ENCODE peak calls at places on chromosome X, in eight cellular contexts. K is right atrium auricular region; S is lung; A is suprapubic skin; R is uterus; L is psoas muscle; Q is CD8-positive, alpha-beta T cell; T is breast epithelium. J is an unnamed sample. For H3K4me1 and H3K36me3, the result is how much of the 10 kb centered on the place peaks cover.

GRCh38 chrX:40964633-40965586 is 120.3 kb upstream of the USP9X start:
- DNase-seq in S (no peak), T (no peak), Q (no peak), K (no peak), A (no peak), L (no peak), R (no peak), J (no peak)

GRCh38 chrX:154450312-154450711 is 6.4 kb downstream of the FAM50A start:
- DNase-seq in Q (no peak), K (no peak), S (no peak), R (no peak), L (no peak), A (no peak), T (no peak), J (no peak)

GRCh38 chrX:101190736-101191135 is 28.9 kb upstream of the DRP2 start:
- DNase-seq in Q (no peak), A (no peak), L (no peak), R (no peak), T (no peak), K (no peak), S (no peak), J (no peak)

GRCh38 chrX:9997524-9997923 is 30.4 kb downstream of the CLDN34 start:
- DNase-seq in K (no peak), S (no peak), R (no peak), T (no peak), A (no peak), Q (peak), L (no peak), J (no peak)

GRCh38 chrX:40170830-40171512 is 73.2 kb upstream of the BCOR start:
- DNase-seq in Q (no peak), R (peak), K (no peak), T (no peak), S (no peak), A (no peak), L (no peak), J (no peak)

GRCh38 chrX:154485150-154486051 is 1.0 kb downstream of the UBL4A start:
- DNase-seq in S (no peak), L (no peak), R (no peak), K (no peak), Q (no peak), T (no peak), A (no peak), J (no peak)

GRCh38 chrX:118660085-118660484 is 67.3 kb upstream of the IL13RA1 start:
- DNase-seq in S (no peak), A (no peak), T (no peak), R (no peak), K (no peak), L (no peak), Q (no peak), J (no peak)

GRCh38 chrX:133171962-133172708 is 46.0 kb downstream of the TFDP3 start:
- DNase-seq in A (no peak), Q (no peak), T (no peak), R (no peak), S (no peak), K (no peak), L (no peak), J (no peak)

GRCh38 chrX:72634321-72634720 is 61.7 kb upstream of the HDAC8 start:
- DNase-seq in T (no peak), S (no peak), R (no peak), A (no peak), K (no peak), Q (no peak), L (no peak), J (no peak)

GRCh38 chrX:118271770-118272169 is 74.1 kb upstream of the WDR44 start:
- DNase-seq in T (no peak), R (no peak), L (no peak), K (no peak), A (no peak), S (no peak), Q (no peak), J (no peak)

GRCh38 chrX:118807151-118808017 is 16.2 kb upstream of the ZCCHC12 start:
- DNase-seq in T (no peak), K (no peak), L (peak), A (no peak), Q (no peak), S (no peak), R (peak), J (no peak)

GRCh38 chrX:108032944-108033343 is 11.9 kb upstream of the VSIG1 start:
- DNase-seq in S (no peak), A (no peak), Q (no peak), L (no peak), T (no peak), R (no peak), K (no peak), J (no peak)

GRCh38 chrX:17944833-17945497 is 83.9 kb upstream of the RAI2 start:
- DNase-seq in K (no peak), L (no peak), S (no peak), A (no peak), R (no peak), T (no peak), Q (no peak), J (no peak)

GRCh38 chrX:413322-414201 is 26.9 kb upstream of the PPP2R3B start:
- DNase-seq in T (no peak), S (no peak), Q (no peak), R (no peak), A (no peak), L (peak), K (peak), J (no peak)

GRCh38 chrX:21658746-21659145 is 616 bp upstream of the KLHL34 start:
- DNase-seq in K (no peak), A (no peak), S (no peak), L (peak), T (no peak), R (no peak), Q (no peak), J (no peak)

GRCh38 chrX:135395064-135395463 is 26.7 kb upstream of the SMIM10L2A start:
- DNase-seq in A (no peak), K (no peak), T (no peak), S (no peak), Q (no peak), L (no peak), R (no peak), J (no peak)

GRCh38 chrX:99353412-99353811 is 1056.7 kb downstream of the PCDH19 start:
- DNase-seq in T (no peak), K (no peak), L (no peak), R (no peak), A (no peak), Q (no peak), S (no peak), J (no peak)

GRCh38 chrX:119488749-119489148 is 20.5 kb downstream of the SLC25A5 start:
- DNase-seq in T (peak), R (peak), Q (peak), A (no peak), K (no peak), L (peak), S (peak), J (no peak)

GRCh38 chrX:37361596-37361995 is 12.4 kb downstream of the PRRG1 start:
- DNase-seq in S (no peak), K (no peak), R (no peak), T (no peak), L (no peak), A (no peak), Q (no peak), J (no peak)

GRCh38 chrX:108353452-108353851 is 84.8 kb downstream of the COL4A6 start:
- DNase-seq in T (no peak), R (no peak), A (no peak), Q (no peak), K (no peak), S (no peak), L (no peak), J (no peak)

GRCh38 chrX:38600089-38600755 is 38.9 kb downstream of the TSPAN7 start:
- DNase-seq in L (no peak), K (no peak), A (no peak), R (no peak), T (no peak), Q (no peak), S (no peak), J (no peak)

GRCh38 chrX:42375080-42375479 is 402.9 kb downstream of the PPP1R2C start:
- DNase-seq in R (no peak), Q (no peak), L (no peak), K (no peak), S (no peak), T (no peak), A (no peak), J (no peak)

GRCh38 chrX:152640039-152640818 is 2.5 kb downstream of the GABRQ start:
- DNase-seq in Q (no peak), K (no peak), S (peak), L (no peak), A (no peak), R (no peak), T (no peak), J (no peak)

GRCh38 chrX:122565952-122566351 is 618.1 kb upstream of the GRIA3 start:
- DNase-seq in S (no peak), R (no peak), A (no peak), K (no peak), L (no peak), T (no peak), Q (no peak), J (no peak)

GRCh38 chrX:37776283-37776986 is 3.4 kb upstream of the CYBB start:
- DNase-seq in Q (peak), R (no peak), A (no peak), L (no peak), K (no peak), S (no peak), T (no peak), J (no peak)

DNA sequence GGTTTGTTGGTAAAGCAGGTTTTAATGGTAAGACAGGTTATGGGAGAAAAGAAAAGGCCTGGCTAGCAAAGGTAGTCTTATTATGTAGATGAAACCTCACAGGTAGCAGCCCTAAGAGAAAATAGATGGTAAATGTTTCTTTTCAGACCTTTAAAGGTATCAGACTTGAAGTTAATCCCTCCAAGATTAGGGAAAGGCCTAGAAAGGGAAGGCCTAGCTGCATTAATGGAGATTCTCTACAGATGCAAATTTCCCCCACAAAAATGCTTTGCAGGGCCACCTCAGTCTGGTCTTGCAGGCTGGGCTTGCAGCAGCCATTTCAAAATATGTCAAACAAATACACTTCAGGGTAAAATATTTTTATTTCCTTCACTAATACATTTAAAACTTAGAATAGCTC is 1410.6 kb downstream of the RPA4 start:
- DNase-seq in A (no peak), K (no peak), S (no peak), Q (no peak), T (no peak), R (no peak), L (no peak), J (no peak)
- H3K4me3 ChIP-seq in A (no peak), K (no peak), S (no peak), Q (no peak), T (no peak), R (no peak), L (no peak), J (no peak)

GRCh38 chrX:69535661-69536060 is 31.5 kb downstream of the NALF2 start:
- DNase-seq in T (no peak), R (no peak), A (no peak), K (no peak), L (no peak), S (no peak), Q (no peak), J (no peak)

GRCh38 chrX:69530306-69530705 is 26.2 kb downstream of the NALF2 start:
- DNase-seq in L (no peak), S (no peak), Q (no peak), K (no peak), A (no peak), T (no peak), R (no peak), J (no peak)

DNA sequence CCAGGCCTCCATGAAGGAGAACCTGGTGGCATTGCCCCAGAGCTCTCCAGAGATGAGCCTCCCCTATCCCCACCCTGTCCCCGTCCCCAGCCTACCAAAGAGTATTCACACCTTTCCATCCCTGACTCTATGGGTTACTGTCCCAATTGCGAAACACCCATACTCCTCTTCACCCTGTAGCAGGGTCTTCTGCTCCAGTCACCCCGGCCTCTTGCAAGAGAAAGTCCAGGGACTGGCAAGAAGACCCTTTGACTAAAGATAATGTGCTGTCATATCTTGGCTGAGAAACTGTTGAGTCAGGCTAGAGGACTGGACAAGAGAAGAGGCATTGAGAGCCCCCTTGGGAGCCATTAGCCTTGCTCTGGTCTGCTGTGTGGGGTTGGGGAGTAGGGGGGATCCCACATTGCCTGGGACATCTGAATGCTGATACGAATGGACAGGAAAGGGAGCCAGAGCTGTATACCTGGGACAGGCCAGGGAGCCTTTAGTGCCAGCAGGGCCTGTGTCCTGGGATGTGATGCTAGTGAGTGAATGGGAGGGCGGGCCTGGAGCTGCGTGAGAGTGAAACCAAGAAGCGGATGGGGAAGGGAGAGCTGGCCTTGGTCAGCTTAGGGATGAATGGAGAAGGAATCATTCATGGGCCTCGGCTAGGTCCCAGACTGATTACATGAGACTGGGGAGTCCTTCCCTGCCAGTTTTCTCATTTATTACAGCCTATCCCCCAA is 27.1 kb downstream of the NALF2 start:
- DNase-seq in R (no peak), K (no peak), A (no peak), Q (no peak), L (no peak), T (no peak), S (no peak), J (no peak)
- H3K4me1 ChIP-seq in R (under half), K (under half), A (under half), Q (under half), L (under half), T (under half), S (under half), J (under half)

GRCh38 chrX:53594354-53594753 is 92.2 kb downstream of the HUWE1 start:
- DNase-seq in L (no peak), T (no peak), K (no peak), A (no peak), Q (no peak), R (no peak), S (no peak), J (no peak)

GRCh38 chrX:53595266-53595810 is 91.2 kb downstream of the HUWE1 start:
- DNase-seq in L (no peak), S (no peak), Q (no peak), R (no peak), K (no peak), T (no peak), A (no peak), J (no peak)

GRCh38 chrX:53599781-53600396 is 86.6 kb downstream of the HUWE1 start:
- DNase-seq in L (no peak), S (no peak), K (no peak), Q (no peak), R (no peak), T (no peak), A (no peak), J (no peak)

DNA sequence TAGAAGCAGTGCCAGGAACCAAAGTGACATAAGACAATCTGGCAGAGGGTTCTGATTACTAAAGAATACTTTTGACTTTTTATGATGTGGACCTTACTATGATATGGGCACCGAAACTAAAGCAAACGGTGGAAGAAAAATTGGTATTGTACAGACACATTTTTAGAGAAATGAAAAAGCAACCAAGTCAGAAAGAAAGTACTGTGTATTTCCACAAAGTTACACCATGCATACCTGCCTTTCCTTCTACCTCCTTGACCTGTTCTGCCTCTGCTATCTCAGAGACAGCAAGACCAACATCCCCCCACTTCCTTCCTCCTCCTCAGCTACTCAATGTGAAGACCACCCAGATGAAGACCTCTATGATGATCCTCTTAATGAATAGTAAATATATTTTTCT is 88.3 kb downstream of the HUWE1 start:
- DNase-seq in K (no peak), T (no peak), R (no peak), S (no peak), L (no peak), A (no peak), Q (no peak), J (no peak)
- H3K36me3 ChIP-seq in K (under half), T (under half), R (under half), S (under half), L (under half), A (under half), Q (under half), J (under half)

GRCh38 chrX:32576885-32577284 is 634.5 kb downstream of the DMD start:
- DNase-seq in T (no peak), K (no peak), A (no peak), L (no peak), R (no peak), S (no peak), Q (no peak), J (no peak)
- H3K4me3 ChIP-seq in T (no peak), K (no peak), A (no peak), L (no peak), R (no peak), S (no peak), Q (no peak), J (no peak)

GRCh38 chrX:65758505-65758904 is 91.1 kb downstream of the MSN start:
- DNase-seq in L (no peak), R (no peak), K (no peak), Q (no peak), S (no peak), T (no peak), A (no peak), J (no peak)
- H3K4me1 ChIP-seq in L (under half), R (under half), K (under half), Q (under half), S (under half), T (under half), A (under half), J (under half)

J was measured in iPS DF 6.9.